ENCODE peak calls at places on chromosomes 5 and 9, in four cellular contexts. Z is A673, D is pancreas, O is astrocyte. I is an unnamed sample. For H3K4me1, the result is how much of the 10 kb centered on the place peaks cover.

GRCh38 chr5:159061186-159061796 is 38.4 kb downstream of the EBF1 start:
- DNase-seq in Z (no peak), D (no peak), O (peak), I (no peak)

GRCh38 chr5:58983496-58983895 is 400.6 kb downstream of the RAB3C start:
- DNase-seq in Z (no peak), D (no peak), O (no peak), I (peak)

GRCh38 chr5:170861855-170862766 is at the start of gene RANBP17:
- DNase-seq in Z (no peak), D (peak), O (peak), I (peak)

GRCh38 chr9:7961076-7961475 is 161.5 kb upstream of the DMAC1 start:
- DNase-seq in Z (no peak), D (no peak), O (no peak), I (no peak)

GRCh38 chr5:133876266-133876665 is 92.2 kb downstream of the C5orf15 start:
- DNase-seq in Z (no peak), D (no peak), O (no peak), I (no peak)

GRCh38 chr5:39100851-39101396 is 26.7 kb upstream of the RICTOR start:
- DNase-seq in Z (no peak), D (no peak), O (peak), I (peak)

GRCh38 chr9:125145425-125145824 is 2.1 kb upstream of the SCAI start:
- DNase-seq in Z (no peak), D (no peak), O (no peak), I (no peak)

GRCh38 chr5:97192580-97193421 is 9.8 kb upstream of the RIOK2 start:
- DNase-seq in Z (peak), D (no peak), O (no peak), I (peak)

GRCh38 chr9:134570151-134570621 is 71.4 kb upstream of the COL5A1 start:
- DNase-seq in Z (peak), D (no peak), O (no peak), I (no peak)

GRCh38 chr5:179051784-179052183 is 8.4 kb upstream of the ZNF354C start:
- DNase-seq in Z (no peak), D (no peak), O (no peak), I (no peak)

GRCh38 chr5:73265641-73266040 is 92.6 kb downstream of the TMEM174 start:
- DNase-seq in Z (no peak), D (no peak), O (no peak), I (no peak)

GRCh38 chr9:99299214-99300102 is 77.4 kb downstream of the SEC61B start:
- DNase-seq in Z (peak), D (no peak), O (peak), I (peak)

GRCh38 chr9:112809351-112809848 is 58.8 kb downstream of the SNX30 start:
- DNase-seq in Z (no peak), D (no peak), O (no peak), I (no peak)

GRCh38 chr9:93193978-93194377 is 10.0 kb downstream of the WNK2 start:
- DNase-seq in Z (no peak), D (no peak), O (no peak), I (no peak)

GRCh38 chr5:14735944-14736343 is 71.4 kb downstream of the OTULIN start:
- DNase-seq in Z (no peak), D (no peak), O (no peak), I (no peak)

GRCh38 chr5:957730-958485 is 50.7 kb upstream of the NKD2 start:
- DNase-seq in Z (no peak), D (no peak), O (no peak), I (no peak)

GRCh38 chr9:117929873-117930272 is 225.7 kb downstream of the TLR4 start:
- DNase-seq in Z (no peak), D (no peak), O (no peak), I (no peak)

GRCh38 chr5:32355694-32356093 is 43.0 kb upstream of the MTMR12 start:
- DNase-seq in Z (no peak), D (no peak), O (peak), I (no peak)

GRCh38 chr5:78649220-78649700 is 688 bp upstream of the LHFPL2 start:
- DNase-seq in Z (peak), D (no peak), O (no peak), I (no peak)

GRCh38 chr5:148384389-148384756 is 615 bp downstream of the FBXO38 start:
- DNase-seq in Z (no peak), D (no peak), O (no peak), I (peak)

GRCh38 chr5:138874771-138875628 is at the start of gene LRRTM2:
- DNase-seq in Z (peak), D (no peak), O (peak), I (no peak)

GRCh38 chr9:94656190-94656589 is 16.9 kb upstream of the FBP1 start:
- DNase-seq in Z (no peak), D (no peak), O (no peak), I (no peak)

GRCh38 chr9:15485836-15486678 is 24.7 kb downstream of the PSIP1 start:
- DNase-seq in Z (peak), D (no peak), O (no peak), I (no peak)

GRCh38 chr9:131366745-131367401 is 27.0 kb upstream of the PRRC2B start:
- DNase-seq in Z (peak), D (no peak), O (peak), I (peak)

GRCh38 chr9:89676281-89676680 is 71.5 kb downstream of the GADD45G start:
- DNase-seq in Z (no peak), D (peak), O (no peak), I (no peak)

GRCh38 chr5:62208218-62208852 is 97.7 kb upstream of the KIF2A start:
- DNase-seq in Z (no peak), D (no peak), O (no peak), I (no peak)

GRCh38 chr5:37722236-37723146 is 117.3 kb downstream of the GDNF start:
- DNase-seq in Z (peak), D (no peak), O (peak), I (peak)

GRCh38 chr9:104280216-104280585 is 186.1 kb downstream of the SMC2 start:
- DNase-seq in Z (no peak), D (no peak), O (peak), I (no peak)

GRCh38 chr9:134895849-134896833 is 15.5 kb downstream of the FCN2 start:
- DNase-seq in Z (peak), D (no peak), O (peak), I (no peak)

GRCh38 chr5:59571077-59571476 is 322.4 kb downstream of the PDE4D start:
- DNase-seq in Z (no peak), D (no peak), O (no peak), I (no peak)

GRCh38 chr9:127214421-127215265 is 49.9 kb upstream of the GARNL3 start:
- DNase-seq in Z (peak), D (peak), O (peak), I (peak)

GRCh38 chr5:15522141-15522540 is 22.2 kb downstream of the FBXL7 start:
- DNase-seq in Z (peak), D (no peak), O (no peak), I (no peak)

GRCh38 chr9:88258587-88258986 is 120.3 kb upstream of the SPATA31C2 start:
- DNase-seq in Z (no peak), D (peak), O (peak), I (no peak)

GRCh38 chr9:32384002-32384363 is 460 bp upstream of the ACO1 start:
- DNase-seq in Z (peak), D (no peak), O (no peak), I (no peak)

DNA sequence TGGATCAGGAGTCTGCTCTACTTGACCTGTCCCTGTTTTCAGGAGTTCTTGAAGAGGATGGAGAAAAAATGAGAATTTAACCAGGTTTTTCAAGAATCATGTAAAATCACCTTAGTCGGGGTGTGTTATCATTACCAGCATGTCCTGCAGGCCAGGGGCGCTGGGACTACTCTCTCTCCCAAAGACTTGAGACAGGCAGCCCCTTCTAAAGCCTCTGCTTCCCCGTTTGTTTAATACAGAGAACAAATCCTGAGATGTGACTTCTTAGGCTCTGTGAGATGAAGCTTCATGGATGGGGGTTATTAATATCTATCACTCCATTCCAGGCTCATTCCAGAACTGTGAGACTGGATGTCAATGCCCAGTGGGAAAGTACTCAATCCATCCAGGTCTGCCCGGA is 3.0 kb downstream of the PAX5 start:
- DNase-seq in Z (no peak), D (no peak), O (no peak), I (no peak)
- H3K4me1 ChIP-seq in Z (under half), D (under half), O (under half), I (under half)

DNA sequence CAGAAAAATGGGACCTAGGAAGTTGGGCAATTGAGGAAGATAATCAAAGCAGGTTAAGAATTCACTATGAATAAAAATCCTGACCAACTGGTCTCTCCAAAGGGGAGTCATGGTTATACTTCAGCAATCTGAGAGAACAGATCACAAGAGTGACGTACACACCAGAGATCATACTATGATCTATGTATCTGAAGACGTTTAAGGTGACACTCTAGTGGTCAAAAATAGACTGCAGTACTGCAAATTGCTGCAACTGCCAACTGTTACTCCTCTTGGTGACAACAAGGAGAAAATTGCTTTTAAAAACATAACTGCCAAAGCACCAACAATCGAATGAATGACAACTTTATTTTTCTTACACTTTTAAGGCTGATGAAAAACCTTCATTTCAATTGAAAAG is 4.9 kb downstream of the AK6 start:
- DNase-seq in Z (peak), D (no peak), O (no peak), I (no peak)
- TF ChIP-seq CTCF in Z (peak), D (no peak), O (peak), I (peak)

GRCh38 chr9:136563646-136564321 is 17.9 kb upstream of the NOTCH1 start:
- DNase-seq in Z (no peak), D (peak), O (no peak), I (no peak)
- H3K4me1 ChIP-seq in Z (under half), D (under half), O (under half), I (under half)

DNA sequence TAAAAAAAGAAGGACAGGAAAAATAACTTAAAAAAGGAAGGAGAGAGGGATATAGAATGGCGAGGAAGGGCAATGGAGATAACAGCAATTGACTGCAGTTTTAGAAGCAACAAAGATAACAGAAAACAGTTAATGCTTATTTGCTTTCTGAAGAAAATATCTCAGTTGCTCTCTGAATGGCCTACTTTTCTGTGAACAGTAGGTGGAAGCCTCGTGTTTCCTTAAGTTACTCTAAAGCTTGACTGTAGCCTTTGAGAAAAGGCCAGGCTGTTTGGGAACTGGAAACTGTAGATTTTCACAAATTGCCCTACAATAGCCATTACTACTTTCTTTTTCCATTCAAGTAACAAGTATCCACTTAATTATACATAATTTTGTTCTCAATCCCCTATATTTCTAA is 404.5 kb downstream of the YTHDC2 start:
- DNase-seq in Z (no peak), D (no peak), O (no peak), I (no peak)
- TF ChIP-seq CTCF in Z (no peak), D (no peak), O (no peak), I (no peak)

I was measured in foreskin keratinocyte.